ENCODE peak calls at places on chromosomes 13 and 19, in eight cellular contexts. O is body of pancreas, M is uterus, V is fibroblast of the aortic adventitia, K is brain microvascular endothelial cell, Q is dorsolateral prefrontal cortex, U is esophagus muscularis mucosa, R is heart left ventricle. P is an unnamed sample.

GRCh38 chr19:31214086-31214485 is 135.2 kb downstream of the TSHZ3 start:
- DNase-seq in K (peak), O (peak), R (peak), V (peak), U (no peak), M (peak), Q (no peak), P (peak)

GRCh38 chr13:43019811-43020210 is 3.6 kb upstream of the DNAJC15 start:
- DNase-seq in V (peak), R (no peak), U (no peak), K (no peak), M (no peak), O (no peak), Q (no peak), P (no peak)

GRCh38 chr13:112968380-112968909 is 569 bp upstream of the MCF2L start:
- DNase-seq in V (no peak), Q (peak), R (no peak), U (no peak), O (peak), K (no peak), M (no peak), P (no peak)

GRCh38 chr13:66225071-66225470 is 1005.1 kb downstream of the PCDH9 start:
- DNase-seq in M (no peak), U (no peak), R (no peak), Q (no peak), O (no peak), K (no peak), V (no peak), P (no peak)

GRCh38 chr13:105037064-105037463 is 1498.4 kb downstream of the EFNB2 start:
- DNase-seq in U (no peak), K (peak), Q (no peak), M (no peak), V (no peak), O (no peak), R (no peak), P (no peak)

GRCh38 chr13:101626925-101627555 is 174.6 kb downstream of the ITGBL1 start:
- DNase-seq in R (no peak), U (no peak), Q (no peak), K (no peak), O (no peak), M (no peak), V (peak), P (no peak)

GRCh38 chr13:71492346-71492871 is 374.6 kb downstream of the DACH1 start:
- DNase-seq in U (no peak), R (no peak), O (no peak), M (no peak), V (no peak), K (no peak), Q (no peak), P (no peak)

GRCh38 chr13:96816874-96817273 is 177.4 kb downstream of the OXGR1 start:
- DNase-seq in M (no peak), Q (no peak), O (no peak), U (no peak), R (no peak), V (no peak), K (no peak), P (no peak)

GRCh38 chr13:109840201-109840892 is 54.0 kb upstream of the IRS2 start:
- DNase-seq in K (peak), R (no peak), U (no peak), Q (no peak), O (no peak), V (peak), M (no peak), P (peak)

GRCh38 chr13:89066868-89067466 is 1395.8 kb downstream of the SLITRK5 start:
- DNase-seq in R (no peak), Q (no peak), K (no peak), V (peak), O (peak), M (no peak), U (no peak), P (peak)

GRCh38 chr19:10295847-10296591 is 6.3 kb downstream of the ICAM5 start:
- DNase-seq in K (no peak), M (no peak), V (no peak), O (no peak), U (no peak), Q (no peak), R (no peak), P (no peak)

GRCh38 chr13:21058361-21058760 is 3.0 kb downstream of the LATS2 start:
- DNase-seq in V (peak), M (no peak), K (no peak), Q (no peak), O (no peak), R (no peak), U (no peak), P (no peak)

GRCh38 chr13:110340812-110341444 is 33.8 kb downstream of the COL4A2 start:
- DNase-seq in U (peak), M (peak), V (peak), O (peak), Q (no peak), R (peak), K (peak), P (peak)

GRCh38 chr19:15466851-15467733 is 2.7 kb upstream of the RASAL3 start:
- DNase-seq in O (no peak), M (no peak), R (no peak), K (peak), U (no peak), V (peak), Q (no peak), P (peak)

GRCh38 chr19:19782783-19783182 is 38.8 kb downstream of the ZNF506 start:
- DNase-seq in O (no peak), K (no peak), Q (no peak), M (no peak), U (no peak), V (no peak), R (no peak), P (no peak)

GRCh38 chr13:72462726-72463125 is 264.7 kb downstream of the MZT1 start:
- DNase-seq in V (no peak), Q (no peak), O (no peak), M (no peak), K (no peak), R (no peak), U (no peak), P (no peak)

GRCh38 chr19:13557756-13558398 is 51.6 kb upstream of the CACNA1A start:
- DNase-seq in M (no peak), V (no peak), Q (no peak), K (no peak), R (no peak), U (no peak), O (peak), P (no peak)

GRCh38 chr13:21541271-21541670 is 62.7 kb downstream of the MICU2 start:
- DNase-seq in Q (no peak), M (no peak), O (no peak), U (no peak), R (no peak), V (no peak), K (no peak), P (no peak)

GRCh38 chr13:59531571-59532091 is 632.1 kb downstream of the DIAPH3 start:
- DNase-seq in R (peak), Q (peak), O (peak), U (no peak), V (peak), M (peak), K (peak), P (peak)

GRCh38 chr19:32711747-32712146 is 7.8 kb upstream of the TDRD12 start:
- DNase-seq in Q (no peak), V (no peak), R (no peak), M (no peak), K (no peak), O (no peak), U (no peak), P (no peak)

GRCh38 chr13:23969672-23970071 is 72.4 kb upstream of the C1QTNF9B start:
- DNase-seq in O (no peak), V (peak), Q (no peak), M (no peak), R (no peak), K (peak), U (no peak), P (no peak)

GRCh38 chr13:25762795-25763377 is 288.9 kb downstream of the SHISA2 start:
- DNase-seq in Q (no peak), U (no peak), V (no peak), R (no peak), K (no peak), M (no peak), O (no peak), P (no peak)

GRCh38 chr13:35630551-35631275 is 154.2 kb upstream of the MAB21L1 start:
- DNase-seq in U (no peak), R (no peak), V (peak), Q (no peak), K (peak), O (no peak), M (no peak), P (peak)

GRCh38 chr13:100790405-100790804 is 115.8 kb upstream of the TMTC4 start:
- DNase-seq in K (no peak), O (no peak), U (no peak), Q (no peak), R (no peak), V (no peak), M (no peak), P (no peak)

GRCh38 chr19:48244289-48244688 is 11.4 kb downstream of the CARD8 start:
- DNase-seq in K (peak), V (no peak), M (no peak), O (no peak), R (no peak), Q (no peak), U (no peak), P (no peak)

GRCh38 chr13:63554157-63554556 is 2138.5 kb upstream of the PCDH20 start:
- DNase-seq in K (no peak), R (no peak), V (peak), Q (no peak), M (no peak), U (no peak), O (no peak), P (no peak)

GRCh38 chr19:12721656-12722565 is 1.8 kb downstream of the TNPO2 start:
- DNase-seq in K (peak), V (peak), O (peak), R (peak), Q (peak), M (peak), U (peak), P (peak)

GRCh38 chr19:55250262-55251036 is 8.4 kb downstream of the PPP6R1 start:
- DNase-seq in R (no peak), M (no peak), Q (no peak), V (no peak), K (no peak), U (no peak), O (no peak), P (no peak)

GRCh38 chr13:20165417-20166257 is 4.8 kb upstream of the GJA3 start:
- DNase-seq in V (peak), O (no peak), K (no peak), U (no peak), R (no peak), Q (no peak), M (no peak), P (peak)

GRCh38 chr13:66446413-66446812 is 783.7 kb downstream of the PCDH9 start:
- DNase-seq in O (no peak), Q (no peak), U (no peak), M (no peak), V (no peak), R (no peak), K (no peak), P (no peak)

GRCh38 chr13:30107536-30108136 is 199.7 kb downstream of the KATNAL1 start:
- DNase-seq in M (no peak), Q (no peak), V (peak), R (no peak), U (no peak), K (no peak), O (no peak), P (peak)

GRCh38 chr13:110346661-110347067 is 39.6 kb downstream of the COL4A2 start:
- DNase-seq in M (peak), V (no peak), Q (no peak), K (no peak), O (no peak), R (no peak), U (no peak), P (no peak)

GRCh38 chr19:50569023-50569697 is 925 bp upstream of the LRRC4B start:
- DNase-seq in U (no peak), V (no peak), K (no peak), O (no peak), Q (no peak), M (no peak), R (no peak), P (no peak)

GRCh38 chr19:50565984-50566903 is 2.0 kb downstream of the LRRC4B start:
- DNase-seq in M (no peak), O (no peak), U (no peak), R (no peak), V (no peak), K (no peak), Q (peak), P (no peak)

GRCh38 chr19:50568321-50569022 is at the start of gene LRRC4B:
- DNase-seq in K (no peak), V (no peak), U (no peak), Q (peak), M (no peak), O (no peak), R (no peak), P (no peak)

GRCh38 chr19:50567882-50568281 is 353 bp downstream of the LRRC4B start:
- DNase-seq in U (no peak), V (no peak), Q (no peak), K (no peak), R (no peak), O (no peak), M (no peak), P (no peak)

GRCh38 chr19:50567052-50567841 is 988 bp downstream of the LRRC4B start:
- DNase-seq in Q (peak), V (no peak), U (no peak), M (no peak), O (no peak), R (no peak), K (no peak), P (no peak)
- H3K4me3 ChIP-seq in Q (peak), V (no peak), U (peak), M (peak), O (no peak), R (peak), K (no peak), P (no peak)

GRCh38 chr19:49929611-49930482 is 543 bp upstream of the NUP62 start:
- DNase-seq in V (peak), O (peak), Q (peak), K (peak), M (peak), U (peak), R (peak), P (peak)
- TF ChIP-seq CTCF in V (peak), O (no peak), Q (no peak), K (no peak), M (peak), U (peak), R (no peak), P (no peak)

DNA sequence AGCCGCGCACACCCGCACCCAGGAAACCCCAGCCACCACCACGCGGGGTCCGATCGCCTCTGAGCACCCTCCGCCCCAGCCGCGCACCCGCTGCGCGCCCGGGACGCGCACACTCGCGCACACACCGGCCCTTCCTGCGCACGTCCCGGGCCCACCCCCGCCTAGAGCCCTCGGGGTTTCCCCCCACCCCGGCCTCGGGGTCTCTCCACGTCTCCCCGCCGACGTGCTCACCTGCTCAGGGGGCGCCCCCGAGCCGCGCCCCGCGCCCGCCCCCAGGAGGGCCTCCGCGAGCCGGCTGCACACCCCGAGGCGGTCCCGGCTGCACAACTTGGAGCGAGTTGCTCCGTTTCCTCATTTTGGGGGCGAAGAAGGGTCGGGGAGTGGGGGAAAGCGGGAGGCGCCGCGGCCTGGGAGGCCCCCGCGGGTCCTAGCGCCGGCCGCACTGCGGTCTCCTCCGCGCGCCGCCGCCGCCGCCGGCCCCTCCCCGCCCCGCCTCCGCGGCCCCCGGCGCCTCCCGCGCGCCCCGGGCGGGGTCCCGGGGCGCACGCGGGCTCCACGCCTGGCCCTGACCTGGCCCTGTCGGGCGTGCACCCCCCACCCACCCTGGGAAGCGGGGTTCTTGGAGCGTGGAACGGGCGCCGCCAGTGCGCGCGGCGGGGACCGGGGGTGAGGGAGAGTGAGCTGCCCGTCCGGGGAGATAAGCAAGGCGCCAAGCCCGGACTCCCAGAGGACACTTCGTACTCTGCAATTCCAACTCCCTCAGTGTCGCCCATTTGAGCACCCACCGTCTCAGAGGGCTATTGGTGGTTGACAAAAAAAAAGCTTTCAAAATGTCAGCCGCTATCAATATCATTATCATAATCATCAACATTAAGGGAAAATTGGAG is at the start of gene MATK:
- DNase-seq in M (no peak), U (no peak), Q (no peak), O (no peak), V (no peak), K (no peak), R (no peak), P (no peak)
- H3K4me3 ChIP-seq in M (no peak), U (peak), Q (peak), O (no peak), V (no peak), K (no peak), R (peak), P (no peak)

DNA sequence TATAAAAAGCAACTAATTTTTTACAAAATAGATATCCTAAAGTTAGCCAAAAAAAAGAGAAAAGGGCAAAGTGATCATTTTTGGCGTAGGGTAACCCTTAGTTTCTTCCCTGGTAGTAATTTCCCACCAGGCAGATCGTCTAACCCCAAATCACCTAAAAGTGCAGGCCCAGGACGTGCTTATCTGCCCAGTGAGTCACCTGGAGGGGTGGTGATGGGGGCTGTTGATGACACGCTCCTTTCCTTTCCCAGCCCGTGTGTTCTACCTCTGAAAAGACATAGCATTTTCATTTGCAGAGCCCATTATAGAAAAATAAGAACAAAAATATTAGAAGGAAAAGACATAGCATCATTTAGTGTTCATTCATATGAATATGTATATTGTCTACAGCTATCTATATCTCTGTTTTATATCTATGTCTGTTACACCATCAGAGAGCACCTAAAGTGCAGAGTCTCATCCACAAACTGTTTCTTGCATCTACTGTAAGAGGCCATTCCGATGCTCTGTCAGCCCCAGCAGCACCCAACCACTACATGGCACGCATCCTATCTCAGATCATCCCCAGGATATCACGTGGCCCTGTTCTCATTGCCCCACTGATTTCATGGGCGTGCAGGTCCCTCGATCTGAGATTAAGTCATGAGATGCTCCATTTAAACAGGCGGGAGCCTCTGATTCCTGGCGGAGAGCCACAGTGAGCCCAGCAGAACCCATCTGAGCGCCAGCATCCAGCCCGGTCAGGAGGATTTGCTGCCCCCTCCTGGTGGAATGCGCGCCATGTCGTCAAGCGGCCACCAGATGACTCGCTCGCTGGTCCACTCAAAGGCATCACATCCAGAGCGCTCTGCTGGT is 8.5 kb upstream of the LILRB3 start:
- DNase-seq in R (peak), K (peak), O (peak), U (peak), V (peak), Q (peak), M (peak), P (peak)
- TF ChIP-seq CTCF in R (peak), K (peak), O (peak), U (peak), V (peak), Q (peak), M (peak), P (peak)

DNA sequence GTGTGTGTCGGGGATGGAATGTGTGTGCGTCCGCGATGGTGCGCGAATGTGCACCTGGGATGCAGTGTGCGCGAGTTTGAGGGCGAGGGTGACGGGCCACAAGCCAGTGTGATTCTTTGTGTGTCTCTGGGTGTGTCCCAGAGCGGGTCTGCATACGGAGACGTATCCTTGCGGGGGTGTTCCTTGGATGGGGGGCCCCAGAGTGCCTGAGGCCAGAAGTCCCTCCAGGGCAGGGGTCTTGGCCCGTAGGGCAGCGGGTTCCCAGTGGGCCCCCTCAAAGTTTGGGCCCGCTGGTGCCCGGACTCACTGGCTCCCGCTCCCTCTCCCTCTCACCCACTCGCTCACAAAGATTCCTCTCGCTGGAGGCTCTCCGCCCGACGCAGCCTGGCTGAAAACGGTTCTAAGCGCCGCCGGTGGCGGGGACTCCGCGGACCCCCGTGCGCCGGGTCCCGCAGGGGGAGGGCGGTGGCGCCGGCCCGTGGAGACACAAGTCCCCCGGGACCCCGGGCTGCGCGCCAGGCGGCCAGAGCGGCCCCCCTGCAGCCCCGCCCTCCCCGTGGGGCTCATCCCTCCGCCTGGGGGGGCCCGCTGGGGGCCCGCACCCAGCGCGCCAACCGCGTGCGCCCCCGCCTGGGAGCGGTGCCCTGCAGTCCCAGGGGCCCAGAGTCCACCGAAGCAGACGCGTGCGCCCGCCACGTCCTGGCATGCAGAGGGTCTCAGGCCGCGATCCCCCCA is 886 bp downstream of the CRLF1 start:
- DNase-seq in M (no peak), U (no peak), Q (no peak), V (no peak), K (no peak), O (no peak), R (no peak), P (no peak)
- H3K4me3 ChIP-seq in M (no peak), U (peak), Q (peak), V (peak), K (peak), O (no peak), R (peak), P (no peak)

DNA sequence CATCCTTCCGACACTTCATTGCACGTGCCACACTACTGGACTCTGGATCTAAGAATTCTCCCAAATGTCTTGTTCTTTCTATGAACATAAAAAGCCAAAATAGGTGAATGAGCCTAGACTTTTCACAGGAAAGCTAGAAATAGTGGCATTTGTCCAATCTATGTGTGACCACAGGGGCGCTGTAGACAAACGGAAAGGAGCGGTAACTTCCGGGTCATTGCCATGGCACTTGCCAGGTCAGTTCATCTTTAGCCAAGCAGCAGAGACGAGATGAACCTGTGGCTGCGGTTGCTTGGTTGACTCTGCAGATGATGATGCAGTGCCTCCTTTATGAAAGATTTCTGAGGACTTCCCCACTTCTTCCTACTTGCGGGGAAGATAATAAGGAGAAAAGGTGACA is 65.6 kb downstream of the ADGRE1 start:
- DNase-seq in V (no peak), M (no peak), R (no peak), U (no peak), Q (no peak), K (no peak), O (no peak), P (no peak)
- TF ChIP-seq CTCF in V (no peak), M (no peak), R (no peak), U (no peak), Q (no peak), K (no peak), O (no peak), P (no peak)

P was measured in fibroblast of mammary gland.